ENCODE peak calls at places on chromosomes 7 and 10, in six cellular contexts. V is GM12878, H is sigmoid colon, O is transverse colon, X is ovary, N is stomach. K is an unnamed sample. For H3K36me3 and H3K4me1, the result is how much of the 10 kb centered on the place peaks cover.

GRCh38 chr7:150830957-150831356 is 21.4 kb upstream of the AOC1 start:
- DNase-seq in X (no peak), N (no peak), O (peak), V (no peak), H (no peak), K (no peak)

GRCh38 chr10:22599636-22600228 is 114.6 kb downstream of the PIP4K2A start:
- DNase-seq in X (no peak), V (no peak), N (no peak), O (no peak), H (no peak), K (no peak)

GRCh38 chr7:148587076-148587475 is 3.5 kb upstream of the C7orf33 start:
- DNase-seq in O (no peak), X (no peak), N (no peak), H (no peak), V (no peak), K (no peak)

GRCh38 chr7:127976722-127977121 is 54.5 kb downstream of the LRRC4 start:
- DNase-seq in X (no peak), N (no peak), H (no peak), O (no peak), V (no peak), K (no peak)

GRCh38 chr7:28018851-28019465 is 161.6 kb downstream of the JAZF1 start:
- DNase-seq in N (no peak), V (no peak), H (no peak), O (no peak), X (no peak), K (no peak)

GRCh38 chr7:64618785-64619456 is 47.0 kb upstream of the ZNF107 start:
- DNase-seq in X (no peak), V (no peak), O (no peak), N (no peak), H (no peak), K (no peak)

GRCh38 chr10:113086282-113086681 is 136.2 kb downstream of the TCF7L2 start:
- DNase-seq in N (no peak), O (no peak), X (no peak), V (no peak), H (no peak), K (no peak)

GRCh38 chr10:1289591-1289990 is 233.4 kb downstream of the WDR37 start:
- DNase-seq in N (no peak), O (no peak), H (no peak), V (no peak), X (no peak), K (no peak)

GRCh38 chr7:18117482-18117881 is 89.8 kb upstream of the PRPS1L1 start:
- DNase-seq in H (no peak), X (no peak), V (no peak), N (no peak), O (no peak), K (no peak)

GRCh38 chr10:44198780-44199097 is 186.2 kb downstream of the CXCL12 start:
- DNase-seq in X (peak), N (no peak), H (peak), V (no peak), O (no peak), K (peak)

GRCh38 chr7:115838829-115839228 is 191.7 kb downstream of the TFEC start:
- DNase-seq in O (no peak), X (no peak), V (no peak), N (no peak), H (no peak), K (no peak)

GRCh38 chr7:79132844-79133451 is 320.5 kb downstream of the MAGI2 start:
- DNase-seq in H (no peak), V (no peak), N (no peak), X (no peak), O (no peak), K (no peak)

GRCh38 chr7:123329988-123330643 is 130.3 kb upstream of the SLC13A1 start:
- DNase-seq in O (no peak), X (no peak), H (no peak), N (no peak), V (no peak), K (no peak)

GRCh38 chr7:149615690-149616270 is 118.2 kb upstream of the ZNF746 start:
- DNase-seq in O (no peak), V (no peak), N (no peak), H (no peak), X (no peak), K (no peak)

GRCh38 chr10:132985546-132985900 is 43.2 kb upstream of the CFAP46 start:
- DNase-seq in X (no peak), H (no peak), O (no peak), V (no peak), N (no peak), K (no peak)

GRCh38 chr10:132987671-132988571 is 45.6 kb upstream of the CFAP46 start:
- DNase-seq in N (no peak), H (no peak), V (no peak), X (no peak), O (no peak), K (no peak)

GRCh38 chr10:132986576-132986975 is 44.2 kb upstream of the CFAP46 start:
- DNase-seq in H (no peak), O (no peak), X (no peak), N (no peak), V (no peak), K (no peak)

GRCh38 chr10:132986076-132986475 is 43.7 kb upstream of the CFAP46 start:
- DNase-seq in V (no peak), N (no peak), O (no peak), H (no peak), X (no peak), K (no peak)

DNA sequence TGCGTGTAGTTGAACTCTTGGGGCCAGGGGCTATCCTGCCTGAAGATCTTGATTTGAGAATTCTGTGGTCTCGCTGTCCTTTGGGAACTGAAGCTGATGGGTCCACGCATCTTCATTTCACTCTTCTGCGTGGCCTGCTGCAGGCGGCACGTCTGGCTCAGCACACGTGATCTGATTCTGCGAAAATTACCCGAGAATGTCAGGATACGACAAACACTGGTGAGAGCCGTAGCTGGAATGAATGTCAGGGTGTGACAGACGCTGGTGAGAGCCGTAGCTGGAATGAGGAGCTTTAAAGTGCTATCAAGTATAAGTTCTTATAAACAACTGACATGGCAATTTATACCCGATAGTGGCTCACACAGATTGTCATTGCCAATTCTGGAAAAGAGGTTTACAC is 44.6 kb upstream of the CFAP46 start:
- DNase-seq in V (no peak), N (no peak), H (no peak), X (no peak), O (no peak), K (no peak)
- TF ChIP-seq EP300 in V (no peak), N (no peak), H (no peak), X (no peak), O (no peak), K (no peak)

GRCh38 chr7:76057103-76057812 is 9.4 kb downstream of the MDH2 start:
- DNase-seq in N (no peak), X (no peak), H (no peak), O (no peak), V (no peak), K (no peak)
- H3K36me3 ChIP-seq in N (half or more), X (under half), H (under half), O (under half), V (under half), K (under half)

GRCh38 chr7:131031100-131031868 is 296.4 kb upstream of the MKLN1 start:
- DNase-seq in N (no peak), V (peak), H (no peak), X (no peak), O (no peak), K (no peak)
- H3K4me1 ChIP-seq in N (under half), V (half or more), H (half or more), X (under half), O (half or more), K (under half)

GRCh38 chr10:26544932-26545331 is 106.8 kb downstream of the APBB1IP start:
- DNase-seq in H (no peak), O (no peak), X (no peak), N (no peak), V (peak), K (no peak)

GRCh38 chr10:26543567-26544306 is 105.6 kb downstream of the APBB1IP start:
- DNase-seq in H (no peak), N (no peak), X (no peak), V (peak), O (no peak), K (no peak)

GRCh38 chr10:26540601-26541000 is 102.5 kb downstream of the APBB1IP start:
- DNase-seq in H (no peak), V (peak), X (no peak), N (no peak), O (no peak), K (no peak)
- TF ChIP-seq EP300 in H (no peak), V (no peak), X (no peak), N (no peak), O (no peak), K (no peak)

GRCh38 chr10:130167193-130167592 is 31.0 kb downstream of the GLRX3 start:
- DNase-seq in X (no peak), V (no peak), O (no peak), N (no peak), H (no peak), K (no peak)

GRCh38 chr10:130169136-130169888 is 33.1 kb downstream of the GLRX3 start:
- DNase-seq in H (no peak), N (no peak), O (no peak), V (no peak), X (no peak), K (no peak)

GRCh38 chr10:130171196-130171595 is 35.0 kb downstream of the GLRX3 start:
- DNase-seq in H (no peak), N (no peak), O (no peak), X (no peak), V (no peak), K (no peak)

DNA sequence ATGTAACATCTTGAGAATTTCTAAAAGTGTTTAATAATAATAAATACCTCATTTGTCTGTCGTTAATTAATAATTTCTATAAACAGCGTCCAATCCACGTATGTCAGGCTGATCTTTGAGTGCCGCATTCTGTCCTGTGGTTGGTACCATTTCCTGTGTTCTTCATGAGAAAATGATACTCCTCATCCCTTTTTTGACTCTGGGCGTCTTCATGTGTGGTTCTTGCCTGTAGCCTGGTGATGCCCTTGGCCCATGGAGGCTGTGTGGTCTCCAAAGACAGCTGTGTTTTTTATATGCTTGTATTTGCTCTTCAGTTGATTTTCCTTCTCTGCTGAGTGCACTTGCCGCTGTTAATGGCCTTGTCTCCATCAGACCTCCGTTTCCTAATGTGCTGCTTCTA is 31.5 kb downstream of the GLRX3 start:
- DNase-seq in X (no peak), H (no peak), V (no peak), N (no peak), O (no peak), K (no peak)
- H3K36me3 ChIP-seq in X (under half), H (under half), V (under half), N (half or more), O (under half), K (half or more)

DNA sequence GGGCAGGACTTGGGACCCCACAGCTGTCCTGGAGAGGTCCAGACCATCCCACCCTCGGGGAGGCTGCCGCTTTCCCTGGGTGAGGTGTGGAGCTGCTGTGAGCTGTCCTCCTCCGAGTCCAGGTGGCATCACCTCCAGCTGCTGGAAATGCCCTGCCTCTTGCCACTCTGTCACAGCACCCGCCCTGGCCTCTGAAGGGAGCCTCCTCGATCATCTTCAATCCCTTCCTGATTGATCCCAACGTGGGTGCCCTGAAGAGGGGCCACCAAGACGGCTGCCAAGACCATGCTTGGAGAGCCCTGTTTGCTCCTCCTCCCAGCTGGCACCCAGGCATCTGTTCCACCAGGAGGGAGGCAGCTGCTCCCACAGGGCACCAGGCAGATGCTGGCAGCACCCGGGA is 4.6 kb downstream of the C10orf105 start:
- DNase-seq in V (no peak), X (no peak), N (no peak), O (no peak), H (no peak), K (no peak)
- H3K4me1 ChIP-seq in V (under half), X (half or more), N (under half), O (under half), H (under half), K (half or more)

K was measured in tibial nerve.